ENCODE peak calls at places on chromosome 11, in six cellular contexts. J is amygdala; L is T-helper 1 cell; R is ureter; B is activated naive CD8-positive, alpha-beta T cell treated with anti-CD3 and anti-CD28 coated beads, Interleukin-2, amount 10 ng/mL, durations not matched to agents 7 days and 5 days; D is lower leg skin. V is an unnamed sample.

GRCh38 chr11:69716099-69716498 is 12.3 kb upstream of the FGF19 start:
- DNase-seq in B (no peak), D (no peak), J (no peak), L (no peak), R (no peak), V (no peak)

GRCh38 chr11:128862913-128863660 is 4.0 kb downstream of the KCNJ1 start:
- DNase-seq in D (no peak), J (no peak), B (no peak), R (no peak), L (no peak), V (no peak)

GRCh38 chr11:73189315-73189714 is 28.8 kb upstream of the P2RY2 start:
- DNase-seq in D (no peak), J (peak), B (peak), L (no peak), R (peak), V (no peak)

GRCh38 chr11:6472934-6473333 is 807 bp downstream of the TRIM3 start:
- DNase-seq in R (no peak), B (no peak), J (no peak), D (no peak), L (no peak), V (no peak)

GRCh38 chr11:122850076-122850631 is 11.9 kb downstream of the CRTAM start:
- DNase-seq in J (no peak), R (no peak), D (no peak), L (no peak), B (peak), V (no peak)

GRCh38 chr11:104830080-104830479 is 68.2 kb downstream of the CASP12 start:
- DNase-seq in B (no peak), L (no peak), J (no peak), R (no peak), D (no peak), V (no peak)

GRCh38 chr11:11845066-11845465 is 3.3 kb downstream of the USP47 start:
- DNase-seq in B (no peak), R (no peak), J (no peak), D (no peak), L (no peak), V (peak)

GRCh38 chr11:61157743-61158142 is 3.5 kb downstream of the VPS37C start:
- DNase-seq in R (no peak), J (no peak), L (no peak), B (peak), D (no peak), V (no peak)

GRCh38 chr11:73528420-73528819 is 69.5 kb downstream of the FAM168A start:
- DNase-seq in R (no peak), L (no peak), B (no peak), J (no peak), D (no peak), V (no peak)

GRCh38 chr11:6468712-6469495 is 4.8 kb downstream of the TRIM3 start:
- DNase-seq in L (no peak), D (peak), J (peak), R (peak), B (no peak), V (peak)

GRCh38 chr11:111604392-111605009 is 2.3 kb downstream of the SIK2 start:
- DNase-seq in R (no peak), D (no peak), J (no peak), L (no peak), B (no peak), V (no peak)

GRCh38 chr11:77080643-77081210 is 14.0 kb downstream of the CAPN5 start:
- DNase-seq in J (no peak), R (no peak), B (no peak), D (no peak), L (no peak), V (no peak)

GRCh38 chr11:132257861-132258260 is 887.4 kb downstream of the NTM start:
- DNase-seq in B (no peak), J (no peak), R (no peak), L (no peak), D (no peak), V (no peak)

GRCh38 chr11:129435499-129436245 is 60.0 kb downstream of the BARX2 start:
- DNase-seq in R (no peak), J (no peak), D (no peak), L (no peak), B (no peak), V (no peak)

GRCh38 chr11:95912902-95913560 is 10.9 kb downstream of the MTMR2 start:
- DNase-seq in J (no peak), B (no peak), L (no peak), R (no peak), D (no peak), V (no peak)

GRCh38 chr11:24422371-24422770 is 74.5 kb upstream of the LUZP2 start:
- DNase-seq in L (no peak), J (no peak), R (no peak), B (no peak), D (no peak), V (no peak)

GRCh38 chr11:85845052-85845631 is 10.0 kb upstream of the CCDC83 start:
- DNase-seq in J (no peak), B (no peak), D (no peak), L (no peak), R (no peak), V (no peak)

GRCh38 chr11:128940603-128941002 is 2.1 kb downstream of the TP53AIP1 start:
- DNase-seq in B (no peak), L (no peak), D (no peak), J (no peak), R (peak), V (peak)

V was measured in prostate gland.